ENCODE peak calls at places on chromosomes 5 and 9, in ten cellular contexts. X is GM10248; Y is CD4-positive, alpha-beta T cell; D is OCI-M1; A is AG09309; U is left ventricle myocardium inferior; Z is RWPE1; E is T-cell; L is T-helper 2 cell; R is DMS 273 treated with DMSO at 0.1 percent for 48 hours. B is an unnamed sample.

GRCh38 chr5:67077296-67077695 is 119.3 kb downstream of the CD180 start:
- DNase-seq in Z (no peak), L (no peak), E (no peak), X (no peak), D (no peak), U (no peak), A (no peak), R (no peak), Y (no peak), B (no peak)

GRCh38 chr9:127847155-127847463 is 7.3 kb downstream of the ENG start:
- DNase-seq in U (peak; percentile 55), D (no peak), R (peak; percentile 60), E (no peak), L (no peak), X (no peak), Y (no peak), Z (no peak), A (no peak), B (no peak)

GRCh38 chr9:37412431-37413151 is 9.9 kb upstream of the GRHPR start:
- DNase-seq in A (peak; percentile 73), Y (no peak), E (no peak), D (no peak), U (no peak), X (no peak), Z (peak; percentile 73), R (no peak), L (no peak), B (no peak)

GRCh38 chr5:33937700-33938506 is 1.7 kb downstream of the RXFP3 start:
- DNase-seq in E (no peak), D (no peak), X (no peak), U (no peak), L (no peak), Z (no peak), R (no peak), A (no peak), Y (no peak), B (no peak)

GRCh38 chr9:114282926-114283325 is 40.0 kb upstream of the ORM1 start:
- DNase-seq in Y (no peak), A (peak; percentile 90), E (no peak), L (no peak), D (peak; percentile 54), R (no peak), X (no peak), U (peak; percentile 1), Z (peak; percentile 38), B (no peak)

GRCh38 chr5:123628860-123629544 is 117.0 kb downstream of the CSNK1G3 start:
- DNase-seq in Z (no peak), E (no peak), L (no peak), D (no peak), X (no peak), A (no peak), U (no peak), Y (no peak), R (no peak), B (no peak)

GRCh38 chr9:14770592-14770991 is 48.1 kb upstream of the CER1 start:
- DNase-seq in R (no peak), U (no peak), L (no peak), E (no peak), D (no peak), X (no peak), Z (no peak), Y (no peak), A (no peak), B (no peak)

GRCh38 chr9:136977223-136978072 is at the start of gene PTGDS:
- DNase-seq in A (no peak), L (no peak), D (no peak), Y (no peak), Z (no peak), X (no peak), R (no peak), U (peak; percentile 89), E (no peak), B (no peak)

GRCh38 chr5:89276566-89277305 is 393.8 kb upstream of the MEF2C start:
- DNase-seq in D (no peak), E (no peak), U (no peak), A (no peak), Y (no peak), L (no peak), X (no peak), R (no peak), Z (peak; percentile 34), B (no peak)

GRCh38 chr9:32703635-32704034 is 68.2 kb upstream of the TAF1L start:
- DNase-seq in U (no peak), Y (no peak), L (no peak), R (no peak), X (no peak), A (no peak), D (no peak), E (no peak), Z (no peak), B (no peak)

GRCh38 chr9:125829743-125830142 is 82.6 kb downstream of the PBX3 start:
- DNase-seq in U (no peak), A (no peak), D (peak; percentile 74), Z (no peak), R (no peak), X (peak; percentile 46), Y (peak; percentile 48), L (peak; percentile 45), E (peak; percentile 46), B (peak; percentile 13)

GRCh38 chr5:82308997-82309670 is 31.0 kb upstream of the RPS23 start:
- DNase-seq in E (no peak), L (no peak), A (no peak), D (no peak), U (no peak), R (no peak), Z (no peak), X (no peak), Y (no peak), B (no peak)